ENCODE peak calls at places on chromosomes 1 and 21, in nine cellular contexts. B, Y, A, P, I, O, S, G and V are unnamed samples.

GRCh38 chr21:30478015-30478414 is 2.2 kb downstream of the KRTAP19-1 start:
- DNase-seq in I (no peak), A (no peak), S (peak), B (no peak), Y (no peak), P (no peak), O (no peak), G (no peak), V (no peak)

GRCh38 chr1:220966874-220967631 is 87.8 kb downstream of the HLX start:
- DNase-seq in B (no peak), G (no peak), P (no peak), A (no peak), S (no peak), I (no peak), O (no peak), Y (no peak), V (peak)

GRCh38 chr1:59243544-59243943 is 53.4 kb upstream of the FGGY start:
- DNase-seq in S (peak), Y (no peak), I (no peak), G (no peak), O (no peak), P (no peak), A (no peak), B (no peak), V (no peak)

GRCh38 chr1:222931018-222931417 is 116.2 kb downstream of the DISP1 start:
- DNase-seq in B (no peak), G (peak), O (no peak), S (peak), P (no peak), A (no peak), Y (no peak), I (no peak), V (no peak)

GRCh38 chr1:32337855-32338636 is 2.0 kb upstream of the MARCKSL1 start:
- DNase-seq in A (peak), P (peak), S (no peak), G (no peak), B (no peak), O (no peak), Y (no peak), I (peak), V (no peak)

GRCh38 chr21:41695513-41695912 is 71.3 kb downstream of the RIPK4 start:
- DNase-seq in G (no peak), S (peak), A (no peak), Y (no peak), I (no peak), B (no peak), O (no peak), P (no peak), V (no peak)

GRCh38 chr21:41803316-41803715 is 36.5 kb upstream of the RIPK4 start:
- DNase-seq in G (peak), A (peak), S (no peak), Y (no peak), I (no peak), O (no peak), P (no peak), B (no peak), V (no peak)

GRCh38 chr21:45959779-45960390 is 21.7 kb upstream of the COL6A1 start:
- DNase-seq in A (no peak), B (no peak), P (no peak), S (no peak), I (no peak), G (no peak), O (no peak), Y (no peak), V (no peak)

GRCh38 chr1:155186266-155186954 is 12.8 kb downstream of the TRIM46 start:
- DNase-seq in P (no peak), A (no peak), B (no peak), O (no peak), S (peak), G (no peak), I (no peak), Y (no peak), V (no peak)

GRCh38 chr1:55315552-55315951 is 100.4 kb upstream of the USP24 start:
- DNase-seq in P (no peak), B (no peak), I (no peak), A (no peak), S (no peak), Y (no peak), O (no peak), G (no peak), V (no peak)

GRCh38 chr1:222163895-222164294 is 384.0 kb downstream of the HHIPL2 start:
- DNase-seq in I (no peak), Y (no peak), A (no peak), S (no peak), G (no peak), P (no peak), O (no peak), B (no peak), V (no peak)

GRCh38 chr1:39776400-39776713 is 5.2 kb upstream of the OXCT2 start:
- DNase-seq in Y (no peak), B (no peak), G (no peak), S (no peak), O (no peak), I (no peak), P (no peak), A (no peak), V (peak)

GRCh38 chr1:197400522-197400902 is 132.5 kb downstream of the CRB1 start:
- DNase-seq in A (no peak), B (no peak), P (no peak), I (no peak), O (no peak), Y (no peak), S (peak), G (no peak), V (no peak)

GRCh38 chr21:26027696-26028095 is 142.9 kb downstream of the APP start:
- DNase-seq in G (no peak), O (no peak), P (no peak), S (no peak), I (no peak), A (no peak), B (no peak), Y (no peak), V (peak)

GRCh38 chr1:11536573-11537379 is 57.8 kb downstream of the DISP3 start:
- DNase-seq in P (no peak), I (no peak), S (no peak), A (no peak), Y (no peak), G (no peak), B (no peak), O (no peak), V (no peak)

GRCh38 chr1:224180783-224181452 is 2.1 kb upstream of the DEGS1 start:
- DNase-seq in P (no peak), Y (no peak), I (no peak), B (no peak), S (no peak), O (no peak), A (no peak), G (no peak), V (no peak)

GRCh38 chr1:172670316-172670715 is 11.4 kb downstream of the FASLG start:
- DNase-seq in Y (no peak), G (no peak), B (no peak), A (no peak), I (no peak), P (peak), O (no peak), S (no peak), V (no peak)

GRCh38 chr1:44294588-44295007 is 60.5 kb downstream of the ERI3 start:
- DNase-seq in Y (peak), P (no peak), S (peak), I (peak), B (no peak), A (no peak), G (peak), O (no peak), V (peak)

GRCh38 chr1:26094677-26095383 is 16.8 kb upstream of the PDIK1L start:
- DNase-seq in P (no peak), S (peak), G (peak), I (no peak), O (no peak), Y (no peak), A (peak), B (no peak), V (peak)

GRCh38 chr1:30417701-30418425 is 305.5 kb downstream of the MATN1 start:
- DNase-seq in I (peak), B (no peak), S (no peak), Y (no peak), O (no peak), G (no peak), P (peak), A (no peak), V (no peak)

GRCh38 chr1:6485937-6486250 is 5.6 kb downstream of the PLEKHG5 start:
- DNase-seq in P (no peak), S (peak), Y (no peak), I (no peak), G (no peak), O (no peak), A (no peak), B (no peak), V (peak)

GRCh38 chr1:157937743-157938142 is 55.7 kb upstream of the KIRREL1 start:
- DNase-seq in O (no peak), I (no peak), A (no peak), P (no peak), S (no peak), Y (no peak), G (no peak), B (no peak), V (no peak)

GRCh38 chr1:39613250-39613649 is 26.2 kb downstream of the HEYL start:
- DNase-seq in A (no peak), O (no peak), G (no peak), I (no peak), Y (no peak), S (no peak), B (no peak), P (no peak), V (no peak)

GRCh38 chr1:200410566-200410878 is 686 bp upstream of the ZNF281 start:
- DNase-seq in I (no peak), A (peak), B (no peak), P (no peak), G (peak), O (no peak), Y (no peak), S (peak), V (peak)

GRCh38 chr1:159076753-159077656 is at the start of gene AIM2:
- DNase-seq in Y (peak), S (no peak), I (no peak), P (peak), B (peak), A (peak), O (peak), G (no peak), V (peak)

GRCh38 chr1:183454377-183454776 is 17.9 kb upstream of the SMG7 start:
- DNase-seq in A (peak), O (no peak), P (peak), S (no peak), B (no peak), Y (no peak), G (no peak), I (no peak), V (peak)

GRCh38 chr1:183911285-183911684 is 106.4 kb downstream of the RGL1 start:
- DNase-seq in O (no peak), S (no peak), I (no peak), A (no peak), B (no peak), P (peak), Y (no peak), G (no peak), V (no peak)

GRCh38 chr1:94063379-94063778 is 57.6 kb downstream of the ABCA4 start:
- DNase-seq in O (no peak), Y (peak), S (peak), B (no peak), P (no peak), A (peak), I (peak), G (peak), V (peak)

GRCh38 chr1:56866656-56867055 is 12.1 kb downstream of the C8A start:
- DNase-seq in B (no peak), S (no peak), I (peak), Y (peak), O (no peak), P (no peak), A (no peak), G (peak), V (peak)

GRCh38 chr1:1371354-1371740 is 3.7 kb downstream of the AURKAIP1 start:
- DNase-seq in O (no peak), Y (no peak), G (no peak), I (no peak), S (no peak), P (peak), A (no peak), B (peak), V (no peak)

GRCh38 chr1:16088996-16089395 is 15.5 kb upstream of the FAM131C start:
- DNase-seq in O (no peak), A (peak), G (peak), P (no peak), I (no peak), Y (no peak), B (no peak), S (no peak), V (peak)

GRCh38 chr1:178345821-178346220 is 150.9 kb downstream of the CLEC20A start:
- DNase-seq in A (no peak), I (no peak), Y (no peak), G (no peak), P (no peak), S (no peak), B (no peak), O (no peak), V (no peak)

GRCh38 chr1:119279441-119280415 is 88.9 kb upstream of the HAO2 start:
- DNase-seq in O (no peak), B (no peak), S (peak), A (peak), P (no peak), Y (no peak), I (peak), G (peak), V (peak)